ENCODE peak calls at places on chromosomes 13 and 19, in five cellular contexts. A is retinal pigment epithelial cell, Z is AG04450, D is left lung, B is brain microvascular endothelial cell. L is an unnamed sample.

GRCh38 chr13:77222000-77222690 is 104.7 kb downstream of the MYCBP2 start:
- DNase-seq in D (no peak), B (no peak), Z (no peak), A (no peak), L (no peak)

GRCh38 chr13:51608857-51609406 is 24.7 kb downstream of the WDFY2 start:
- DNase-seq in D (no peak), Z (no peak), A (no peak), B (no peak), L (no peak)

GRCh38 chr13:110774490-110774889 is 61.0 kb downstream of the ING1 start:
- DNase-seq in D (no peak), B (no peak), A (no peak), Z (no peak), L (no peak)

GRCh38 chr19:33388231-33388816 is 14.8 kb downstream of the CEBPG start:
- DNase-seq in D (no peak), Z (no peak), A (no peak), B (no peak), L (no peak)

GRCh38 chr19:12872941-12873890 is 8.0 kb downstream of the DNASE2 start:
- DNase-seq in Z (no peak), A (no peak), D (no peak), B (peak), L (peak)

GRCh38 chr13:30004204-30004603 is 153.8 kb upstream of the UBL3 start:
- DNase-seq in Z (no peak), A (no peak), D (no peak), B (no peak), L (no peak)

GRCh38 chr13:80690208-80690607 is 349.3 kb upstream of the SPRY2 start:
- DNase-seq in B (no peak), A (no peak), Z (no peak), D (no peak), L (no peak)

GRCh38 chr19:41945135-41945766 is 13.9 kb downstream of the RABAC1 start:
- DNase-seq in Z (no peak), B (no peak), A (no peak), D (no peak), L (no peak)

GRCh38 chr19:52248256-52248655 is 21.1 kb upstream of the ZNF766 start:
- DNase-seq in D (no peak), A (no peak), Z (no peak), B (peak), L (no peak)

GRCh38 chr13:61954092-61954491 is 538.4 kb upstream of the PCDH20 start:
- DNase-seq in D (no peak), B (no peak), Z (no peak), A (peak), L (no peak)

GRCh38 chr19:15759962-15760565 is 22.3 kb downstream of the OR10H3 start:
- DNase-seq in A (no peak), D (no peak), B (no peak), Z (no peak), L (no peak)

GRCh38 chr13:98300956-98301641 is 124.0 kb upstream of the RNF113B start:
- DNase-seq in D (no peak), B (no peak), Z (peak), A (peak), L (no peak)

GRCh38 chr13:40518481-40518882 is 148.0 kb downstream of the FOXO1 start:
- DNase-seq in D (no peak), A (no peak), B (no peak), Z (no peak), L (no peak)

GRCh38 chr19:12843999-12844732 is 5.9 kb downstream of the MAST1 start:
- DNase-seq in Z (no peak), B (no peak), D (no peak), A (no peak), L (no peak)

GRCh38 chr19:15438577-15438976 is 11.2 kb downstream of the WIZ start:
- DNase-seq in A (no peak), B (no peak), Z (no peak), D (no peak), L (no peak)

GRCh38 chr13:65497265-65497664 is 1732.9 kb downstream of the PCDH9 start:
- DNase-seq in Z (peak), B (peak), D (no peak), A (no peak), L (peak)

GRCh38 chr13:67148219-67148583 is 81.9 kb downstream of the PCDH9 start:
- DNase-seq in B (peak), Z (no peak), A (peak), D (no peak), L (no peak)

GRCh38 chr19:3494051-3494450 is 6.4 kb downstream of the DOHH start:
- DNase-seq in D (no peak), B (no peak), A (peak), Z (no peak), L (no peak)

GRCh38 chr13:87087741-87088140 is 583.4 kb upstream of the SLITRK5 start:
- DNase-seq in D (no peak), Z (no peak), B (no peak), A (no peak), L (no peak)

GRCh38 chr13:99005609-99006008 is 27.7 kb upstream of the DOCK9 start:
- DNase-seq in Z (no peak), D (no peak), A (no peak), B (no peak), L (no peak)

GRCh38 chr19:5580116-5580515 is 12.4 kb upstream of the TINCR start:
- DNase-seq in Z (no peak), B (no peak), D (no peak), A (no peak), L (no peak)

GRCh38 chr19:50244695-50245094 is 41.3 kb downstream of the MYH14 start:
- DNase-seq in B (no peak), Z (no peak), A (no peak), D (no peak), L (no peak)

GRCh38 chr19:10020851-10021250 is 7.6 kb downstream of the RDH8 start:
- DNase-seq in D (no peak), B (no peak), A (no peak), Z (no peak), L (no peak)

GRCh38 chr19:13269348-13269747 is 119.1 kb downstream of the IER2 start:
- DNase-seq in D (no peak), B (no peak), A (no peak), Z (no peak), L (no peak)

GRCh38 chr13:31322025-31322424 is 122.2 kb downstream of the B3GLCT start:
- DNase-seq in Z (no peak), D (no peak), B (peak), A (no peak), L (no peak)

GRCh38 chr19:39471756-39472536 is 8.7 kb upstream of the TIMM50 start:
- DNase-seq in B (no peak), D (no peak), A (no peak), Z (no peak), L (no peak)

GRCh38 chr19:35757231-35757748 is 461 bp upstream of the HSPB6 start:
- DNase-seq in B (peak), Z (peak), A (peak), D (peak), L (no peak)

GRCh38 chr19:19223060-19223459 is 11.3 kb downstream of the NCAN start:
- DNase-seq in Z (no peak), B (no peak), D (no peak), A (no peak), L (no peak)
- TF ChIP-seq CTCF in Z (no peak), B (no peak), D (no peak), A (no peak), L (no peak)

GRCh38 chr19:38360351-38360750 is 14.0 kb upstream of the PSMD8 start:
- DNase-seq in A (no peak), Z (no peak), D (no peak), B (no peak), L (no peak)

GRCh38 chr19:38358071-38358470 is 16.3 kb upstream of the PSMD8 start:
- DNase-seq in D (no peak), A (no peak), Z (no peak), B (no peak), L (no peak)

GRCh38 chr19:38361633-38362075 is 12.7 kb upstream of the PSMD8 start:
- DNase-seq in D (peak), B (peak), Z (no peak), A (peak), L (no peak)

GRCh38 chr19:38360839-38361631 is 13.3 kb upstream of the PSMD8 start:
- DNase-seq in B (no peak), D (no peak), A (no peak), Z (no peak), L (no peak)

GRCh38 chr19:38359242-38360021 is 14.9 kb upstream of the PSMD8 start:
- DNase-seq in D (no peak), B (no peak), A (no peak), Z (no peak), L (no peak)
- H3K4me3 ChIP-seq in D (no peak), B (no peak), A (no peak), Z (no peak), L (no peak)

GRCh38 chr19:55913643-55914268 is 18.4 kb downstream of the NLRP13 start:
- DNase-seq in B (no peak), Z (no peak), D (no peak), A (no peak), L (no peak)
- TF ChIP-seq CTCF in B (no peak), Z (no peak), D (no peak), A (no peak), L (no peak)

GRCh38 chr13:112450567-112451240 is 74.5 kb downstream of the SPACA7 start:
- DNase-seq in A (no peak), B (no peak), D (no peak), Z (no peak), L (no peak)
- H3K4me3 ChIP-seq in A (no peak), B (no peak), D (no peak), Z (no peak), L (no peak)

DNA sequence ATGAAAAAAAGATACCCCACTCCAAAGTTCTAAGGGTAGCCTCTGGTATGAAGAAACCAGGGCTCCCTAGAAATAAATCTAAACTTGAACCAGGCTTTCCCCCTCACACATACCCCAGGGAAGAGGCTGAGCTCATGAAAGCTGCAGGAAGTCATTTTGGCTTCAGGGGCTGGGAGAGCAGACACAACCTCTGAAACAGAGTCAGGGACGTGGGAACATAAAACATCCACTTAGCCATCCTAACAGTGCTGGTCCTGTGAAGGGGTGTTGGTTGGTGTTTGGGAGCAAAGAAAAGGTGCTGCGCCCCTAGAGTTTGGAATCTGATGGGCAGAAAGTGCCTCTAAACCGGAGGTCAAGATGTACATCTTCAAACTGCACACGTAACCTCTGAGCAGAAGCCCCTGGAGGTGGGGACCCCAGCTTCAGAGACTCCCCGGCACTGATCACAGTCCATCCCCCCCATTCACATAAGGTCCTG is 15.8 kb downstream of the RAB3D start:
- DNase-seq in D (no peak), A (no peak), Z (no peak), B (no peak), L (no peak)
- TF ChIP-seq CTCF in D (no peak), A (no peak), Z (no peak), B (peak), L (no peak)

DNA sequence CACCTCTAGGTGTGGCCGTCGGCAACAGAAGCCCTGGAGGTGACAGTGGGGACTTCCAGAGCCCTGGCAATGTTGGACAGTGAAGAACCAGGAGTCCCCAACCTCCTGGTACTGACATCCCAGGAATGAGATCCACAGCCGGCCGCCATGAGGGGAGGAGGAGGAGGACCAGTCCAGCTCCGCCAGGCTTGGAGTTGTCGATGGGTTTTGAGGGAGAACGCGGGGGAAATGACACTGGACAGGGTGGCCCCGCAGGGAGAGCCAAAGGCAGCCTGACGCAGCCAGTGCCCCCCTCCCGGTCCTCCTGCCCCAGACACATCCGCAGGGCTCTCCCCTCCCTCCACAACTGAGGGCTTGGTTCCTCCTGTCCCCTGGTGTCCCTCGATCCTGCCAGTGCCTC is 57.9 kb downstream of the SPACA7 start:
- DNase-seq in D (no peak), B (no peak), A (no peak), Z (no peak), L (no peak)
- H3K4me3 ChIP-seq in D (no peak), B (no peak), A (no peak), Z (no peak), L (no peak)

GRCh38 chr13:57631607-57632275 is at the start of gene PCDH17:
- DNase-seq in D (peak), Z (no peak), B (peak), A (no peak), L (no peak)
- TF ChIP-seq CTCF in D (no peak), Z (no peak), B (no peak), A (no peak), L (no peak)

L was measured in epithelial cell of proximal tubule.